ENCODE peak calls at places on chromosomes 3 and 15, in four cellular contexts. Y, K, X and Z are unnamed samples.

GRCh38 chr3:49465269-49466034 is 4.6 kb upstream of the DAG1 start:
- DNase-seq in Y (no peak), K (no peak), X (no peak), Z (no peak)

GRCh38 chr3:184757010-184757651 is 45.3 kb upstream of the MAGEF1 start:
- DNase-seq in Y (peak; percentile 91), K (no peak), X (peak; percentile 45), Z (no peak)

GRCh38 chr15:74400915-74401757 is 32.6 kb downstream of the SEMA7A start:
- DNase-seq in Y (peak; percentile 59), K (no peak), X (no peak), Z (peak; percentile 10)

GRCh38 chr3:149534671-149535394 is 60.3 kb downstream of the TM4SF4 start:
- DNase-seq in Y (peak; percentile 55), K (no peak), X (peak; percentile 73), Z (no peak)

GRCh38 chr3:132964267-132964666 is 73.9 kb upstream of the TMEM108 start:
- DNase-seq in Y (peak; percentile 54), K (no peak), X (no peak), Z (no peak)

GRCh38 chr15:70111203-70112017 is 13.7 kb upstream of the TLE3 start:
- DNase-seq in Y (peak; percentile 61), K (no peak), X (peak; percentile 76), Z (no peak)

GRCh38 chr15:51076898-51077564 is 17.7 kb downstream of the TNFAIP8L3 start:
- DNase-seq in Y (peak; percentile 92), K (no peak), X (peak; percentile 57), Z (peak; percentile 5)

GRCh38 chr15:43133429-43134156 is at the start of gene TMEM62:
- DNase-seq in Y (peak; percentile 73), K (peak; percentile 39), X (peak; percentile 75), Z (peak; percentile 63)

GRCh38 chr3:150216866-150217600 is 191.1 kb upstream of the TSC22D2 start:
- DNase-seq in Y (no peak), K (no peak), X (no peak), Z (no peak)

GRCh38 chr3:13836658-13837587 is 42.9 kb downstream of the WNT7A start:
- DNase-seq in Y (no peak), K (no peak), X (no peak), Z (no peak)

GRCh38 chr3:153595186-153595815 is 433.3 kb downstream of the RAP2B start:
- DNase-seq in Y (peak; percentile 71), K (no peak), X (peak; percentile 63), Z (no peak)

GRCh38 chr3:50455133-50455532 is 48.3 kb downstream of the CACNA2D2 start:
- DNase-seq in Y (no peak), K (no peak), X (no peak), Z (no peak)